ENCODE peak calls at places on chromosome 18, in ten cellular contexts. K is BJ, U is fibroblast of the aortic adventitia, A is HFFc6, H is glutamatergic neuron, G is nephron progenitor cell, C is fibroblast of lung, V is retinal pigment epithelial cell, F is A673, W is hepatocyte. E is an unnamed sample.

GRCh38 chr18:1526996-1527395 is 622.3 kb downstream of the ADCYAP1 start:
- DNase-seq in K (no peak), U (peak), A (no peak), H (no peak), G (no peak), C (no peak), V (no peak), F (no peak), W (no peak), E (no peak)

GRCh38 chr18:66676699-66677098 is 72.8 kb upstream of the CDH19 start:
- DNase-seq in K (no peak), U (no peak), A (no peak), H (no peak), G (no peak), C (no peak), V (no peak), F (no peak), W (no peak), E (no peak)

GRCh38 chr18:23114171-23114881 is 21.0 kb upstream of the CABLES1 start:
- DNase-seq in K (no peak), U (no peak), A (no peak), H (no peak), G (no peak), C (no peak), V (no peak), F (peak), W (no peak), E (no peak)

GRCh38 chr18:79507546-79508480 is 112.1 kb downstream of the NFATC1 start:
- DNase-seq in K (no peak), U (peak), A (peak), H (peak), G (peak), C (peak), V (no peak), F (no peak), W (peak), E (no peak)

GRCh38 chr18:23998811-23999210 is 15.7 kb upstream of the TTC39C start:
- DNase-seq in K (no peak), U (peak), A (no peak), H (no peak), G (no peak), C (peak), V (no peak), F (no peak), W (peak), E (no peak)

GRCh38 chr18:61926532-61926931 is 33.7 kb upstream of the RNF152 start:
- DNase-seq in K (no peak), U (no peak), A (no peak), H (no peak), G (no peak), C (no peak), V (no peak), F (no peak), W (no peak), E (no peak)

GRCh38 chr18:48996901-48997463 is 46.2 kb upstream of the SMAD7 start:
- DNase-seq in K (peak), U (peak), A (peak), H (no peak), G (no peak), C (peak), V (peak), F (peak), W (peak), E (no peak)

GRCh38 chr18:2971741-2972552 is 41.0 kb downstream of the LPIN2 start:
- DNase-seq in K (no peak), U (no peak), A (no peak), H (no peak), G (no peak), C (no peak), V (no peak), F (no peak), W (no peak), E (no peak)

GRCh38 chr18:49321800-49322461 is 138.5 kb downstream of the DYM start:
- DNase-seq in K (peak), U (peak), A (peak), H (no peak), G (no peak), C (peak), V (no peak), F (no peak), W (no peak), E (no peak)

GRCh38 chr18:21270453-21270852 is 28.4 kb downstream of the GREB1L start:
- DNase-seq in K (no peak), U (peak), A (peak), H (no peak), G (no peak), C (peak), V (no peak), F (no peak), W (peak), E (no peak)

GRCh38 chr18:8744656-8745055 is 39.3 kb downstream of the MTCL1 start:
- DNase-seq in K (no peak), U (no peak), A (no peak), H (no peak), G (no peak), C (no peak), V (no peak), F (no peak), W (no peak), E (no peak)

GRCh38 chr18:45684341-45685115 is 39.5 kb upstream of the SLC14A1 start:
- DNase-seq in K (peak), U (no peak), A (peak), H (no peak), G (no peak), C (peak), V (no peak), F (no peak), W (no peak), E (no peak)

GRCh38 chr18:7158201-7158600 is 40.6 kb upstream of the LAMA1 start:
- DNase-seq in K (peak), U (peak), A (peak), H (no peak), G (no peak), C (peak), V (no peak), F (no peak), W (peak), E (no peak)

GRCh38 chr18:54717673-54718435 is 110.4 kb upstream of the RAB27B start:
- DNase-seq in K (no peak), U (no peak), A (no peak), H (peak), G (peak), C (peak), V (no peak), F (no peak), W (no peak), E (no peak)

GRCh38 chr18:36139251-36139650 is 9.6 kb downstream of the ELP2 start:
- DNase-seq in K (no peak), U (no peak), A (no peak), H (no peak), G (peak), C (no peak), V (no peak), F (no peak), W (no peak), E (no peak)

GRCh38 chr18:61554117-61554776 is 221.0 kb downstream of the CDH20 start:
- DNase-seq in K (no peak), U (no peak), A (no peak), H (no peak), G (no peak), C (no peak), V (no peak), F (no peak), W (no peak), E (no peak)

GRCh38 chr18:29406996-29407395 is 1230.1 kb upstream of the CDH2 start:
- DNase-seq in K (no peak), U (no peak), A (no peak), H (no peak), G (no peak), C (no peak), V (no peak), F (no peak), W (no peak), E (no peak)
- TF ChIP-seq CTCF in K (no peak), U (no peak), A (no peak), H (no peak), G (no peak), C (no peak), V (no peak), F (no peak), W (no peak), E (no peak)

DNA sequence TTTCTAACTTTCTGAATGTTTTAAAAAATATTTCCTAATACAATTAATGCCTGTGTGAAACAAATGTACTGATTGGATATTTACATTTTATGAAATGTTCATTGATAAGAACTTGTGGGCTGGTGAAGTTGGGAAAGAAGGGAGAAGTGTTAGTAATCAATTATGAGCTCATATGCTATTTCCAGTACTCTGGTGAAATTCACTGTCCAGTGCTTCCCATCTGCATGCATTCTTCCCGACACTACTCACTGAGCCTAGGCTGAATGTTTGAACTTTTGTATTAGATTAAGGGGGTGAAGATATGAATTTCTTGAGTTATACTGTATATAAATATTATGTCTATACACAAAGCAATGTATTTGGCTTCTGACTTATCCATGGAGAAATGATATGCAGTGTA is 36.0 kb downstream of the SKA1 start:
- DNase-seq in K (no peak), U (peak), A (peak), H (no peak), G (no peak), C (peak), V (no peak), F (no peak), W (no peak), E (no peak)
- TF ChIP-seq CTCF in K (no peak), U (no peak), A (no peak), H (no peak), G (no peak), C (no peak), V (no peak), F (no peak), W (no peak), E (no peak)

DNA sequence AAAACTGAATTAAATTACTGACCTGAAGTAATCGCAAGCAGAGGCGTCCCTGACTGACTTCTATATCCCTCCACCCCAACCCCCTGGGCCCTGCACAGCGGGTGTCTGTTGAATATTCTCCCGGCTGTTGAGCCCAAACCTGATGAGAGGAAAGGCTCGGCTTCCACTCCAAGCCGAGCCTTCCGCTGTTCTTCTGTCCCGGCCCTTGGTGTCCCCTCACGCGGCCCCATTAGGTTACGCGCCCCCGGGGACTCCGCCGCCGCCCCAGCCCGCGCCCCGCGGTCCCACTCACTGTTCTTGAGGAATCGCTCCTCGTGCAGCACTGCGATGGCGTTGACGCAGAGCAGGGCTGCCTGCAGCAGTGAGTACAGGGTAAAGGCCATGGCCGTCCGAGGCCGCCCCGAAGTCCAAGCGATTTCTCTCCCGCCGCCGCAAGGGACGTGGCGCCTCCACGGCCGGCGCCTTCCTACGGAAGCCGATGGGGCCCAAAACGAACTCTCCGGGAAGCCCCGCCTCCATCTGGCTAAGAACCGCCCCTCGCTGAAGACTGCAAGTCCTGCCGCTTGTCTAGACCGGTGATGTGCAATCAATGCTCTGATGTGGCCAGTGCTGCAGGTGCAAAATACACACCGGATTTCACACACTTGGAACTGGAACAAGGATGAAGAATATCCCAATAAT is at the start of gene IER3IP1:
- DNase-seq in K (peak), U (peak), A (peak), H (peak), G (peak), C (peak), V (peak), F (peak), W (peak), E (peak)
- TF ChIP-seq CTCF in K (peak), U (peak), A (no peak), H (no peak), G (no peak), C (no peak), V (peak), F (peak), W (no peak), E (peak)

GRCh38 chr18:72541871-72542690 is 2.1 kb downstream of the CBLN2 start:
- DNase-seq in K (no peak), U (no peak), A (no peak), H (peak), G (peak), C (no peak), V (no peak), F (peak), W (peak), E (peak)
- TF ChIP-seq CTCF in K (no peak), U (no peak), A (no peak), H (no peak), G (no peak), C (no peak), V (peak), F (peak), W (no peak), E (peak)

DNA sequence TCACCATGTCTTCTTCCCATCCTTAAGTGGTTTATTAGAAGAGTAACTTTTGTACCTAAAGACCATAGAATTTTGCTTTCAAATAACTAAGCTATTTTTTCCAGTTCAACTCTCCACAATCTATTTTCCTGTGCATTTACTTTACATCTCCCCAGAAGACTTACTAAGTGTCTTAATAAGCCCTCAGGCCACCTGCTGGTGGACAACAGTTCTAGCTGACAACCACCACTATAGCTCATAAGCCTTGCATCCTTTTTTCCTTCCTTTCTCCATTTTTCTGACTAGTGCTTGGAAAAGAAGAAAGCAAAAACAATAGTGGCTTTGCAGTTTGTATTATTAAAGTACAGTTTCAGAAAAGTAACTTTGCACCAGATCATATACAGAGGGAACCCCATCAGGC is 149.5 kb upstream of the TMEM200C start:
- DNase-seq in K (no peak), U (no peak), A (no peak), H (no peak), G (no peak), C (no peak), V (no peak), F (no peak), W (no peak), E (no peak)
- TF ChIP-seq CTCF in K (no peak), U (no peak), A (peak), H (peak), G (no peak), C (no peak), V (peak), F (no peak), W (no peak), E (no peak)